ENCODE peak calls at places on chromosomes 13 and 19, in ten cellular contexts. W is WTC11; R is omental fat pad; T is CD4-positive, alpha-beta T cell; L is epithelial cell of proximal tubule; N is endothelial cell; Y is tibial artery; M is GM10248; Z is heart right ventricle; O is brain microvascular endothelial cell. Q is an unnamed sample.

GRCh38 chr19:53818756-53819155 is 5.4 kb downstream of the NLRP12 start:
- DNase-seq in W (no peak), R (no peak), T (no peak), L (no peak), N (no peak), Y (no peak), M (no peak), Z (no peak), O (no peak), Q (peak; percentile 44)

GRCh38 chr13:106001443-106001842 is 534.0 kb downstream of the EFNB2 start:
- DNase-seq in W (no peak), R (no peak), T (no peak), L (no peak), N (no peak), Y (no peak), M (no peak), Z (no peak), O (no peak), Q (no peak)

GRCh38 chr13:33276581-33276980 is 9.0 kb downstream of the STARD13 start:
- DNase-seq in W (no peak), R (no peak), T (no peak), L (no peak), N (no peak), Y (no peak), M (no peak), Z (no peak), O (no peak), Q (no peak)

GRCh38 chr13:107367258-107367657 is 799.3 kb upstream of the ARGLU1 start:
- DNase-seq in W (no peak), R (no peak), T (no peak), L (peak; percentile 41), N (no peak), Y (no peak), M (no peak), Z (no peak), O (no peak), Q (no peak)

GRCh38 chr13:31192306-31192705 is 7.5 kb upstream of the B3GLCT start:
- DNase-seq in W (no peak), R (no peak), T (no peak), L (no peak), N (no peak), Y (no peak), M (no peak), Z (no peak), O (no peak), Q (no peak)

GRCh38 chr13:112248909-112249592 is 127.1 kb upstream of the SPACA7 start:
- DNase-seq in W (no peak), R (no peak), T (no peak), L (no peak), N (no peak), Y (no peak), M (no peak), Z (no peak), O (no peak), Q (no peak)

GRCh38 chr19:55486971-55487883 is 1.0 kb upstream of the SSC5D start:
- DNase-seq in W (no peak), R (peak; percentile 65), T (no peak), L (peak; percentile 59), N (no peak), Y (peak; percentile 88), M (peak; percentile 42), Z (peak; percentile 89), O (peak; percentile 88), Q (peak; percentile 23)

GRCh38 chr19:38392707-38393308 is 4.3 kb downstream of the SPRED3 start:
- DNase-seq in W (no peak), R (no peak), T (no peak), L (no peak), N (no peak), Y (no peak), M (no peak), Z (no peak), O (peak; percentile 69), Q (no peak)

GRCh38 chr19:43465468-43466120 is at the start of gene LYPD3:
- DNase-seq in W (peak; percentile 67), R (no peak), T (no peak), L (no peak), N (no peak), Y (no peak), M (no peak), Z (no peak), O (no peak), Q (no peak)

GRCh38 chr13:73224708-73225107 is 165.9 kb downstream of the KLF5 start:
- DNase-seq in W (no peak), R (no peak), T (no peak), L (no peak), N (no peak), Y (no peak), M (no peak), Z (no peak), O (no peak), Q (peak; percentile 50)

GRCh38 chr19:6674868-6675305 is 4.9 kb upstream of the TNFSF14 start:
- DNase-seq in W (peak; percentile 65), R (no peak), T (peak; percentile 79), L (no peak), N (no peak), Y (peak; percentile 73), M (peak; percentile 85), Z (peak; percentile 23), O (peak; percentile 49), Q (peak; percentile 95)
- TF ChIP-seq CTCF in W (no peak), R (no peak), T (no peak), L (no peak), N (no peak), Y (no peak), M (peak; percentile 36), Z (no peak), O (no peak), Q (peak; percentile 13)

GRCh38 chr19:6800991-6801396 is 28.5 kb downstream of the VAV1 start:
- DNase-seq in W (no peak), R (no peak), T (no peak), L (peak; percentile 81), N (no peak), Y (no peak), M (no peak), Z (no peak), O (peak; percentile 71), Q (no peak)

GRCh38 chr19:6801397-6802086 is 29.0 kb downstream of the VAV1 start:
- DNase-seq in W (peak; percentile 12), R (peak; percentile 33), T (peak; percentile 78), L (no peak), N (no peak), Y (peak; percentile 82), M (peak; percentile 78), Z (peak; percentile 57), O (no peak), Q (peak; percentile 93)

GRCh38 chr19:6806488-6806887 is 34.0 kb downstream of the VAV1 start:
- DNase-seq in W (no peak), R (no peak), T (no peak), L (no peak), N (no peak), Y (no peak), M (no peak), Z (no peak), O (no peak), Q (peak; percentile 32)

GRCh38 chr19:6803036-6803404 is 30.5 kb downstream of the VAV1 start:
- DNase-seq in W (no peak), R (no peak), T (no peak), L (no peak), N (no peak), Y (no peak), M (no peak), Z (no peak), O (no peak), Q (peak; percentile 5)

GRCh38 chr19:6802336-6803035 is 30.0 kb downstream of the VAV1 start:
- DNase-seq in W (no peak), R (no peak), T (peak; percentile 48), L (no peak), N (no peak), Y (peak; percentile 71), M (peak; percentile 73), Z (peak; percentile 29), O (no peak), Q (peak; percentile 94)
- TF ChIP-seq CTCF in W (no peak), R (no peak), T (no peak), L (no peak), N (no peak), Y (no peak), M (peak; percentile 22), Z (no peak), O (no peak), Q (peak; percentile 16)

DNA sequence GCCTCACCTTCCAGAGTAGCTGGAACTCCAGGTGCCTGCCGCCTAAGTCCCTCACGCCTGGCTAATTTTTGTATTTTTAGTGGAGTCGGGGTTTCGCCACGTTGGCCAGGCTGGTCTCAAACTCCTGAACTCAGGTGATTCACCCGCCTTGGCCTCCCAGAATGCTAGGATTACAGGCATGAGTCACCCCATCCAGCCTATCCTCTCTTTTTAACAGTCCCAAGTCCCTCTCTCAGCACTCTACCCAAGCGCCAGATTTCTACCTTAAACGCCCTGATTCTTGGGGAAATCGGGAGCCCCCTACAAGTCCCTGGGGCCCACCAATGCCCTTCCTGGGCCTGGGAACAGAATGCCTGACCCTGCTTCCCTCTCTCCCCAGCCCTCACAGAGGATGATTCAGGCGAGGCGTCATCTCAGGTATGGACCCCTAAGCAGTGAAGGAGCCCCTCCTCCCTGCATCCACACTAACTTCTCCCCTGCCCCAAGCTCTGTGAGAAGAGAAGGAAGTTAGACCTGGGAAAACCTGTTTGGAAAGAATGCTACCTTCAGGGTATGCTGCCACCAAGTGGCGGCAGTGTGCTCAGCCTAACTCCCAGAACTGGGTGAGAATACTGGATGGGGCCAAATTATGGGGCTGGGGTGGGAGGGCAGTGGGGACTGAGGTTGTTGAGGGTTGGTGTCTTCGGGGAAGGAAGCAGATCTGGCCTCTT is 20.8 kb upstream of the EBI3 start:
- DNase-seq in W (no peak), R (no peak), T (no peak), L (no peak), N (no peak), Y (no peak), M (peak; percentile 48), Z (no peak), O (peak; percentile 45), Q (peak; percentile 35)
- TF ChIP-seq CTCF in W (no peak), R (no peak), T (peak; percentile 19), L (peak; percentile 65), N (no peak), Y (no peak), M (peak; percentile 61), Z (peak; percentile 39), O (peak; percentile 79), Q (peak; percentile 20)

GRCh38 chr19:58514564-58515020 is 2.8 kb upstream of the SLC27A5 start:
- DNase-seq in W (no peak), R (no peak), T (no peak), L (no peak), N (no peak), Y (no peak), M (no peak), Z (no peak), O (no peak), Q (no peak)

GRCh38 chr19:58513213-58513693 is 1.5 kb upstream of the SLC27A5 start:
- DNase-seq in W (no peak), R (no peak), T (no peak), L (no peak), N (no peak), Y (no peak), M (no peak), Z (no peak), O (no peak), Q (no peak)

GRCh38 chr19:58511353-58512208 is at the start of gene SLC27A5:
- DNase-seq in W (no peak), R (no peak), T (no peak), L (no peak), N (no peak), Y (no peak), M (no peak), Z (no peak), O (no peak), Q (no peak)

GRCh38 chr19:58515259-58515658 is 3.5 kb upstream of the SLC27A5 start:
- DNase-seq in W (no peak), R (no peak), T (no peak), L (no peak), N (no peak), Y (no peak), M (no peak), Z (no peak), O (no peak), Q (no peak)

GRCh38 chr19:58513694-58514563 is 2.1 kb upstream of the SLC27A5 start:
- DNase-seq in W (peak; percentile 95), R (peak; percentile 60), T (peak; percentile 94), L (peak; percentile 6), N (peak; percentile 97), Y (peak; percentile 84), M (peak; percentile 96), Z (peak; percentile 77), O (peak; percentile 62), Q (peak; percentile 96)
- TF ChIP-seq CTCF in W (peak; percentile 89), R (no peak), T (peak; percentile 82), L (peak; percentile 83), N (peak; percentile 93), Y (peak; percentile 73), M (peak; percentile 98), Z (peak; percentile 88), O (peak; percentile 54), Q (peak; percentile 73)

Q was measured in NB4.